ENCODE peak calls at places on chromosomes 12 and 14, in five cellular contexts. One of them, this sample, is unnamed.

GRCh38 chr14:83023369-83023768 is 1489.7 kb upstream of the SEL1L start:
- DNase-seq in posterior cingulate gyrus: no peak
- DNase-seq in stimulated activated CD8-positive, alpha-beta memory T cell treated with anti-CD3 and anti-CD28 coated beads, Interleukin-4, amount 100 ng/mL, for 1 hour: no peak
- DNase-seq in Peyer's patch: no peak
- DNase-seq in nucleus accumbens: no peak
- DNase-seq in this sample: no peak

GRCh38 chr12:53508534-53509199 is 1.4 kb upstream of the NPFF start:
- DNase-seq in stimulated activated CD8-positive, alpha-beta memory T cell treated with anti-CD3 and anti-CD28 coated beads, Interleukin-4, amount 100 ng/mL, for 1 hour: peak
- DNase-seq in Peyer's patch: peak
- DNase-seq in posterior cingulate gyrus: peak
- DNase-seq in nucleus accumbens: peak
- DNase-seq in this sample: no peak

GRCh38 chr12:69254046-69254445 is 14.7 kb downstream of the CPSF6 start:
- DNase-seq in stimulated activated CD8-positive, alpha-beta memory T cell treated with anti-CD3 and anti-CD28 coated beads, Interleukin-4, amount 100 ng/mL, for 1 hour: no peak
- DNase-seq in Peyer's patch: no peak
- DNase-seq in posterior cingulate gyrus: no peak
- DNase-seq in nucleus accumbens: no peak
- DNase-seq in this sample: no peak

GRCh38 chr14:23631702-23632460 is 4.3 kb upstream of the DHRS2 start:
- DNase-seq in stimulated activated CD8-positive, alpha-beta memory T cell treated with anti-CD3 and anti-CD28 coated beads, Interleukin-4, amount 100 ng/mL, for 1 hour: peak
- DNase-seq in nucleus accumbens: peak
- DNase-seq in Peyer's patch: peak
- DNase-seq in posterior cingulate gyrus: peak
- DNase-seq in this sample: no peak

GRCh38 chr14:75487155-75487671 is 35.1 kb upstream of the BATF start:
- DNase-seq in Peyer's patch: no peak
- DNase-seq in nucleus accumbens: no peak
- DNase-seq in posterior cingulate gyrus: no peak
- DNase-seq in stimulated activated CD8-positive, alpha-beta memory T cell treated with anti-CD3 and anti-CD28 coated beads, Interleukin-4, amount 100 ng/mL, for 1 hour: no peak
- DNase-seq in this sample: no peak

GRCh38 chr12:57521475-57522018 is 1.1 kb upstream of the MBD6 start:
- DNase-seq in posterior cingulate gyrus: peak
- DNase-seq in Peyer's patch: peak
- DNase-seq in stimulated activated CD8-positive, alpha-beta memory T cell treated with anti-CD3 and anti-CD28 coated beads, Interleukin-4, amount 100 ng/mL, for 1 hour: no peak
- DNase-seq in nucleus accumbens: peak
- DNase-seq in this sample: no peak

GRCh38 chr12:109961201-109961600 is 35.0 kb downstream of the GIT2 start:
- DNase-seq in Peyer's patch: no peak
- DNase-seq in posterior cingulate gyrus: no peak
- DNase-seq in stimulated activated CD8-positive, alpha-beta memory T cell treated with anti-CD3 and anti-CD28 coated beads, Interleukin-4, amount 100 ng/mL, for 1 hour: no peak
- DNase-seq in nucleus accumbens: no peak
- DNase-seq in this sample: no peak

GRCh38 chr14:94953541-94954260 is 183.8 kb upstream of the GSC start:
- DNase-seq in nucleus accumbens: no peak
- DNase-seq in stimulated activated CD8-positive, alpha-beta memory T cell treated with anti-CD3 and anti-CD28 coated beads, Interleukin-4, amount 100 ng/mL, for 1 hour: no peak
- DNase-seq in posterior cingulate gyrus: no peak
- DNase-seq in Peyer's patch: no peak
- DNase-seq in this sample: no peak

GRCh38 chr12:121668750-121669524 is 517 bp downstream of the MORN3 start:
- DNase-seq in nucleus accumbens: no peak
- DNase-seq in posterior cingulate gyrus: no peak
- DNase-seq in stimulated activated CD8-positive, alpha-beta memory T cell treated with anti-CD3 and anti-CD28 coated beads, Interleukin-4, amount 100 ng/mL, for 1 hour: no peak
- DNase-seq in Peyer's patch: peak
- DNase-seq in this sample: no peak

GRCh38 chr12:2959194-2959507 is at the start of gene TEAD4:
- DNase-seq in nucleus accumbens: no peak
- DNase-seq in Peyer's patch: no peak
- DNase-seq in stimulated activated CD8-positive, alpha-beta memory T cell treated with anti-CD3 and anti-CD28 coated beads, Interleukin-4, amount 100 ng/mL, for 1 hour: no peak
- DNase-seq in posterior cingulate gyrus: peak
- DNase-seq in this sample: peak

GRCh38 chr12:113056631-113057488 is at the start of gene DTX1:
- DNase-seq in nucleus accumbens: peak
- DNase-seq in stimulated activated CD8-positive, alpha-beta memory T cell treated with anti-CD3 and anti-CD28 coated beads, Interleukin-4, amount 100 ng/mL, for 1 hour: no peak
- DNase-seq in posterior cingulate gyrus: peak
- DNase-seq in Peyer's patch: peak
- DNase-seq in this sample: no peak

GRCh38 chr14:61296707-61297502 is 15.8 kb upstream of the TMEM30B start:
- DNase-seq in posterior cingulate gyrus: no peak
- DNase-seq in stimulated activated CD8-positive, alpha-beta memory T cell treated with anti-CD3 and anti-CD28 coated beads, Interleukin-4, amount 100 ng/mL, for 1 hour: no peak
- DNase-seq in Peyer's patch: no peak
- DNase-seq in nucleus accumbens: no peak
- DNase-seq in this sample: no peak

GRCh38 chr12:126389961-126390360 is 1324.7 kb downstream of the AACS start:
- DNase-seq in nucleus accumbens: no peak
- DNase-seq in Peyer's patch: no peak
- DNase-seq in posterior cingulate gyrus: no peak
- DNase-seq in stimulated activated CD8-positive, alpha-beta memory T cell treated with anti-CD3 and anti-CD28 coated beads, Interleukin-4, amount 100 ng/mL, for 1 hour: no peak
- DNase-seq in this sample: no peak

GRCh38 chr12:87155616-87156015 is 873.6 kb downstream of the C12orf50 start:
- DNase-seq in nucleus accumbens: no peak
- DNase-seq in posterior cingulate gyrus: no peak
- DNase-seq in Peyer's patch: no peak
- DNase-seq in stimulated activated CD8-positive, alpha-beta memory T cell treated with anti-CD3 and anti-CD28 coated beads, Interleukin-4, amount 100 ng/mL, for 1 hour: no peak
- DNase-seq in this sample: no peak

GRCh38 chr12:116818341-116818856 is 62.8 kb downstream of the HRK start:
- DNase-seq in stimulated activated CD8-positive, alpha-beta memory T cell treated with anti-CD3 and anti-CD28 coated beads, Interleukin-4, amount 100 ng/mL, for 1 hour: no peak
- DNase-seq in posterior cingulate gyrus: no peak
- DNase-seq in nucleus accumbens: peak
- DNase-seq in Peyer's patch: peak
- DNase-seq in this sample: no peak

GRCh38 chr14:59126714-59127436 is 61.6 kb upstream of the DAAM1 start:
- DNase-seq in nucleus accumbens: peak
- DNase-seq in posterior cingulate gyrus: no peak
- DNase-seq in stimulated activated CD8-positive, alpha-beta memory T cell treated with anti-CD3 and anti-CD28 coated beads, Interleukin-4, amount 100 ng/mL, for 1 hour: no peak
- DNase-seq in Peyer's patch: peak
- DNase-seq in this sample: no peak

GRCh38 chr14:77376380-77376770 is 519 bp downstream of the TMED8 start:
- DNase-seq in stimulated activated CD8-positive, alpha-beta memory T cell treated with anti-CD3 and anti-CD28 coated beads, Interleukin-4, amount 100 ng/mL, for 1 hour: peak
- DNase-seq in posterior cingulate gyrus: peak
- DNase-seq in nucleus accumbens: peak
- DNase-seq in Peyer's patch: peak
- DNase-seq in this sample: no peak

GRCh38 chr14:57822081-57822480 is 43.8 kb downstream of the SLC35F4 start:
- DNase-seq in nucleus accumbens: no peak
- DNase-seq in Peyer's patch: no peak
- DNase-seq in stimulated activated CD8-positive, alpha-beta memory T cell treated with anti-CD3 and anti-CD28 coated beads, Interleukin-4, amount 100 ng/mL, for 1 hour: no peak
- DNase-seq in posterior cingulate gyrus: no peak
- DNase-seq in this sample: no peak

GRCh38 chr12:95820096-95820703 is 29.6 kb upstream of the NTN4 start:
- DNase-seq in nucleus accumbens: peak
- DNase-seq in stimulated activated CD8-positive, alpha-beta memory T cell treated with anti-CD3 and anti-CD28 coated beads, Interleukin-4, amount 100 ng/mL, for 1 hour: no peak
- DNase-seq in Peyer's patch: peak
- DNase-seq in posterior cingulate gyrus: no peak
- DNase-seq in this sample: no peak

GRCh38 chr12:124238886-124239285 is 56.0 kb upstream of the RFLNA start:
- DNase-seq in Peyer's patch: peak
- DNase-seq in nucleus accumbens: no peak
- DNase-seq in posterior cingulate gyrus: no peak
- DNase-seq in stimulated activated CD8-positive, alpha-beta memory T cell treated with anti-CD3 and anti-CD28 coated beads, Interleukin-4, amount 100 ng/mL, for 1 hour: no peak
- DNase-seq in this sample: no peak